ENCODE peak calls at places on chromosomes 2 and 18, in nine cellular contexts. Y is KG1; L is adrenal gland; S is smooth muscle cell of the brain vasculature; B is upper lobe of left lung; E is thyroid gland; J is activated CD4-positive, alpha-beta memory T cell treated with anti-CD3 and anti-CD28 coated beads for 36 hours; V is cardiac muscle cell; F is activated CD4-positive, CD25-positive, alpha-beta regulatory T cell treated with anti-CD3 and anti-CD28 coated beads, Interleukin-2, amount 50 U/mL, for 72 hours. H is an unnamed sample.

GRCh38 chr2:239802101-239802649 is 223.0 kb downstream of the NDUFA10 start:
- DNase-seq in J (no peak), E (no peak), V (no peak), L (no peak), F (peak), B (no peak), S (no peak), Y (no peak), H (no peak)

GRCh38 chr18:27378396-27379094 is 193.4 kb upstream of the CHST9 start:
- DNase-seq in V (no peak), E (peak), Y (no peak), S (no peak), B (no peak), J (peak), F (no peak), L (no peak), H (no peak)

GRCh38 chr18:53629356-53629755 is 595.1 kb downstream of the MBD2 start:
- DNase-seq in Y (no peak), J (no peak), E (no peak), V (no peak), F (no peak), S (no peak), L (no peak), B (no peak), H (no peak)

GRCh38 chr2:179235463-179236108 is 29.0 kb downstream of the SESTD1 start:
- DNase-seq in B (no peak), Y (no peak), V (no peak), L (no peak), S (no peak), E (no peak), F (no peak), J (no peak), H (no peak)

GRCh38 chr2:164605295-164605694 is 16.0 kb downstream of the GRB14 start:
- DNase-seq in L (no peak), F (no peak), E (no peak), S (no peak), V (no peak), J (no peak), B (no peak), Y (no peak), H (no peak)

GRCh38 chr2:30828586-30828985 is 21.3 kb upstream of the CAPN13 start:
- DNase-seq in S (no peak), E (no peak), V (no peak), F (no peak), B (no peak), Y (no peak), L (no peak), J (no peak), H (no peak)

GRCh38 chr2:168718622-168719021 is 83.8 kb upstream of the NOSTRIN start:
- DNase-seq in E (no peak), Y (no peak), B (no peak), L (no peak), V (no peak), F (no peak), J (no peak), S (no peak), H (no peak)

GRCh38 chr2:177332041-177332991 is 60.3 kb upstream of the AGPS start:
- DNase-seq in S (peak), J (peak), B (no peak), F (no peak), Y (peak), E (peak), V (peak), L (peak), H (peak)

GRCh38 chr2:144099746-144100438 is 420.0 kb downstream of the ZEB2 start:
- DNase-seq in L (no peak), Y (no peak), J (no peak), B (no peak), S (no peak), V (peak), F (no peak), E (no peak), H (no peak)

GRCh38 chr2:217837001-217837491 is 165.7 kb downstream of the TNS1 start:
- DNase-seq in Y (no peak), E (peak), V (no peak), S (no peak), F (no peak), L (peak), B (peak), J (no peak), H (no peak)

GRCh38 chr18:67260841-67261240 is 255.7 kb downstream of the DSEL start:
- DNase-seq in E (no peak), S (no peak), B (no peak), V (no peak), L (no peak), J (no peak), F (no peak), Y (no peak), H (no peak)

GRCh38 chr2:46394649-46395510 is 84.5 kb upstream of the TMEM247 start:
- DNase-seq in E (no peak), Y (no peak), S (no peak), J (peak), B (no peak), V (no peak), F (no peak), L (no peak), H (peak)

GRCh38 chr2:29799628-29800027 is 121.8 kb downstream of the ALK start:
- DNase-seq in E (no peak), F (no peak), B (no peak), V (no peak), J (no peak), S (no peak), L (no peak), Y (no peak), H (no peak)

GRCh38 chr2:73987948-73988700 is 3.4 kb downstream of the TET3 start:
- DNase-seq in E (peak), V (no peak), S (no peak), J (no peak), L (no peak), F (no peak), B (no peak), Y (no peak), H (no peak)

GRCh38 chr2:383173-383572 is 95.3 kb upstream of the ALKAL2 start:
- DNase-seq in L (no peak), E (no peak), V (peak), Y (no peak), J (no peak), B (no peak), F (no peak), S (no peak), H (no peak)

GRCh38 chr2:8622199-8622911 is 59.5 kb upstream of the ID2 start:
- DNase-seq in S (no peak), L (no peak), F (no peak), V (no peak), E (no peak), Y (no peak), B (no peak), J (no peak), H (no peak)

GRCh38 chr18:76476665-76477561 is 18.1 kb downstream of the ZNF516 start:
- DNase-seq in Y (no peak), J (no peak), E (no peak), S (no peak), F (no peak), V (no peak), L (no peak), B (no peak), H (no peak)

GRCh38 chr18:64202836-64203235 is 53.9 kb upstream of the LINC00305 start:
- DNase-seq in B (no peak), F (no peak), Y (no peak), J (no peak), L (no peak), E (no peak), V (peak), S (no peak), H (no peak)

GRCh38 chr2:64644240-64645013 is 9.3 kb downstream of the SERTAD2 start:
- DNase-seq in Y (peak), L (peak), S (peak), J (peak), V (peak), F (no peak), E (peak), B (peak), H (peak)

GRCh38 chr2:202376460-202377307 is 557 bp downstream of the BMPR2 start:
- DNase-seq in V (no peak), J (peak), F (peak), L (peak), E (peak), B (peak), Y (peak), S (no peak), H (peak)

GRCh38 chr2:237075749-237076599 is 9.7 kb upstream of the COPS8 start:
- DNase-seq in F (no peak), B (no peak), E (no peak), J (no peak), Y (no peak), V (no peak), L (no peak), S (no peak), H (no peak)

GRCh38 chr2:174623690-174624089 is 26.1 kb upstream of the WIPF1 start:
- DNase-seq in E (no peak), B (no peak), L (no peak), J (no peak), F (no peak), Y (no peak), S (no peak), V (no peak), H (no peak)

GRCh38 chr2:96760986-96761832 is 507 bp downstream of the CNNM4 start:
- DNase-seq in V (no peak), J (no peak), Y (no peak), F (no peak), E (peak), S (no peak), B (peak), L (peak), H (no peak)

GRCh38 chr2:177325554-177325953 is 61.0 kb upstream of the NFE2L2 start:
- DNase-seq in L (no peak), S (no peak), V (no peak), J (no peak), E (no peak), F (no peak), B (no peak), Y (no peak), H (no peak)

GRCh38 chr2:43041167-43041566 is 185.2 kb downstream of the ZFP36L2 start:
- DNase-seq in J (no peak), B (no peak), L (no peak), Y (no peak), S (no peak), E (no peak), F (no peak), V (no peak), H (no peak)

GRCh38 chr18:14074187-14074586 is 58.0 kb downstream of the ZNF519 start:
- DNase-seq in V (no peak), E (no peak), F (no peak), L (no peak), Y (no peak), S (no peak), J (no peak), B (no peak), H (no peak)

GRCh38 chr2:83112863-83113262 is 1346.2 kb downstream of the SUCLG1 start:
- DNase-seq in B (no peak), E (no peak), V (no peak), J (no peak), L (no peak), Y (no peak), S (no peak), F (no peak), H (no peak)

GRCh38 chr2:12416600-12416999 is 300.1 kb upstream of the TRIB2 start:
- DNase-seq in F (no peak), V (no peak), B (no peak), Y (no peak), L (peak), S (no peak), E (peak), J (peak), H (peak)

GRCh38 chr2:228507870-228508269 is 326.4 kb upstream of the SPHKAP start:
- DNase-seq in J (no peak), S (no peak), Y (no peak), L (peak), V (no peak), B (no peak), E (no peak), F (no peak), H (no peak)

GRCh38 chr2:223826995-223827394 is 10.4 kb downstream of the AP1S3 start:
- DNase-seq in S (no peak), B (no peak), F (no peak), L (no peak), E (no peak), Y (no peak), J (no peak), V (no peak), H (no peak)

GRCh38 chr2:35963344-35963743 is 392.2 kb upstream of the CRIM1 start:
- DNase-seq in J (no peak), E (no peak), L (no peak), Y (no peak), B (no peak), S (no peak), V (no peak), F (no peak), H (no peak)

GRCh38 chr2:238467772-238468171 is 41.0 kb downstream of the ASB1 start:
- DNase-seq in F (no peak), V (no peak), J (no peak), Y (no peak), L (no peak), S (no peak), E (no peak), B (no peak), H (no peak)

GRCh38 chr2:72112981-72113846 is 34.4 kb downstream of the CYP26B1 start:
- DNase-seq in J (no peak), E (no peak), Y (no peak), S (no peak), L (no peak), F (no peak), V (no peak), B (peak), H (no peak)

GRCh38 chr2:9983413-9984216 is 32.1 kb downstream of the GRHL1 start:
- DNase-seq in J (no peak), E (no peak), F (no peak), Y (no peak), L (no peak), V (no peak), B (no peak), S (no peak), H (no peak)

GRCh38 chr18:47531759-47532158 is 280.3 kb upstream of the SKOR2 start:
- DNase-seq in S (no peak), L (no peak), B (peak), Y (no peak), V (no peak), J (no peak), F (no peak), E (no peak), H (no peak)

GRCh38 chr2:119028327-119029174 is 86.6 kb downstream of the MARCO start:
- DNase-seq in B (no peak), V (peak), J (no peak), Y (no peak), E (no peak), F (no peak), S (no peak), L (peak), H (peak)